ENCODE peak calls at places on chromosomes 4 and X, in seven cellular contexts. N, U, P, E, A, O and T are unnamed samples.

GRCh38 chrX:120485562-120486520 is 16.7 kb upstream of the LAMP2 start:
- DNase-seq in N (peak), U (no peak), P (peak), E (peak), A (peak), O (peak), T (peak)

GRCh38 chrX:145818522-145819075 is 970 bp downstream of the SLITRK2 start:
- DNase-seq in N (peak), U (no peak), P (no peak), E (no peak), A (no peak), O (no peak), T (no peak)

GRCh38 chr4:6200011-6200921 is at the start of gene JAKMIP1:
- DNase-seq in N (peak), U (peak), P (peak), E (peak), A (peak), O (peak), T (no peak)

GRCh38 chr4:1218892-1219552 is 29.9 kb downstream of the CTBP1 start:
- DNase-seq in N (no peak), U (no peak), P (no peak), E (no peak), A (no peak), O (no peak), T (no peak)

GRCh38 chr4:41882622-41883347 is 52.4 kb upstream of the TMEM33 start:
- DNase-seq in N (peak), U (peak), P (no peak), E (peak), A (no peak), O (peak), T (no peak)

GRCh38 chr4:55087016-55087929 is 38.1 kb downstream of the KDR start:
- DNase-seq in N (peak), U (no peak), P (no peak), E (peak), A (no peak), O (no peak), T (no peak)

GRCh38 chr4:122099896-122100295 is 52.2 kb upstream of the BLTP1 start:
- DNase-seq in N (peak), U (no peak), P (no peak), E (peak), A (no peak), O (no peak), T (no peak)

GRCh38 chr4:15779336-15779735 is 1.2 kb downstream of the CD38 start:
- DNase-seq in N (peak), U (no peak), P (peak), E (peak), A (peak), O (no peak), T (no peak)

GRCh38 chr4:140174535-140174934 is 20.6 kb upstream of the MAML3 start:
- DNase-seq in N (no peak), U (no peak), P (no peak), E (peak), A (no peak), O (no peak), T (no peak)

GRCh38 chrX:113906168-113906567 is 677.7 kb upstream of the HTR2C start:
- DNase-seq in N (no peak), U (no peak), P (no peak), E (no peak), A (no peak), O (no peak), T (no peak)